ENCODE peak calls at places on chromosome 21, in ten cellular contexts. One of them, this sample, is unnamed.

GRCh38 chr21:25139390-25139789 is 467.9 kb downstream of the MRPL39 start:
- DNase-seq in tibial nerve: no peak
- DNase-seq in AG09309: no peak
- DNase-seq in thoracic aorta: no peak
- DNase-seq in fibroblast of lung: no peak
- DNase-seq in breast epithelium: no peak
- DNase-seq in IMR-90: no peak
- DNase-seq in uterus: no peak
- DNase-seq in left lung: no peak
- DNase-seq in hepatocyte: no peak
- DNase-seq in this sample: no peak

GRCh38 chr21:17438642-17439041 is 74.2 kb upstream of the CXADR start:
- DNase-seq in tibial nerve: no peak
- DNase-seq in AG09309: no peak
- DNase-seq in thoracic aorta: no peak
- DNase-seq in fibroblast of lung: no peak
- DNase-seq in breast epithelium: no peak
- DNase-seq in IMR-90: no peak
- DNase-seq in uterus: no peak
- DNase-seq in left lung: no peak
- DNase-seq in hepatocyte: no peak
- DNase-seq in this sample: no peak

GRCh38 chr21:18265955-18266354 is 21.3 kb downstream of the CHODL start:
- DNase-seq in tibial nerve: no peak
- DNase-seq in AG09309: no peak
- DNase-seq in thoracic aorta: no peak
- DNase-seq in fibroblast of lung: no peak
- DNase-seq in breast epithelium: no peak
- DNase-seq in IMR-90: no peak
- DNase-seq in uterus: no peak
- DNase-seq in left lung: no peak
- DNase-seq in hepatocyte: no peak
- DNase-seq in this sample: no peak

GRCh38 chr21:43938751-43939442 is 73.2 kb upstream of the TRAPPC10 start:
- DNase-seq in tibial nerve: peak
- DNase-seq in AG09309: no peak
- DNase-seq in thoracic aorta: no peak
- DNase-seq in fibroblast of lung: peak
- DNase-seq in breast epithelium: peak
- DNase-seq in IMR-90: peak
- DNase-seq in uterus: peak
- DNase-seq in left lung: peak
- DNase-seq in hepatocyte: peak
- DNase-seq in this sample: no peak

GRCh38 chr21:39159342-39160063 is 23.7 kb downstream of the PSMG1 start:
- DNase-seq in tibial nerve: no peak
- DNase-seq in AG09309: no peak
- DNase-seq in thoracic aorta: no peak
- DNase-seq in fibroblast of lung: peak
- DNase-seq in breast epithelium: no peak
- DNase-seq in IMR-90: peak
- DNase-seq in uterus: no peak
- DNase-seq in left lung: no peak
- DNase-seq in hepatocyte: no peak
- DNase-seq in this sample: no peak

GRCh38 chr21:21230672-21231071 is 232.5 kb downstream of the NCAM2 start:
- DNase-seq in tibial nerve: no peak
- DNase-seq in AG09309: no peak
- DNase-seq in thoracic aorta: no peak
- DNase-seq in fibroblast of lung: peak
- DNase-seq in breast epithelium: no peak
- DNase-seq in IMR-90: peak
- DNase-seq in uterus: no peak
- DNase-seq in left lung: no peak
- DNase-seq in hepatocyte: peak
- DNase-seq in this sample: no peak

GRCh38 chr21:33961061-33961460 is 45.5 kb upstream of the ATP5PO start:
- DNase-seq in tibial nerve: no peak
- DNase-seq in AG09309: no peak
- DNase-seq in thoracic aorta: no peak
- DNase-seq in fibroblast of lung: no peak
- DNase-seq in breast epithelium: no peak
- DNase-seq in IMR-90: no peak
- DNase-seq in uterus: no peak
- DNase-seq in left lung: no peak
- DNase-seq in hepatocyte: no peak
- DNase-seq in this sample: no peak

GRCh38 chr21:30434033-30434631 is 4.1 kb downstream of the KRTAP13-4 start:
- DNase-seq in tibial nerve: no peak
- DNase-seq in AG09309: no peak
- DNase-seq in thoracic aorta: no peak
- DNase-seq in fibroblast of lung: peak
- DNase-seq in breast epithelium: no peak
- DNase-seq in IMR-90: no peak
- DNase-seq in uterus: no peak
- DNase-seq in left lung: no peak
- DNase-seq in hepatocyte: peak
- DNase-seq in this sample: peak

GRCh38 chr21:20997633-20998455 is at the start of gene NCAM2:
- DNase-seq in tibial nerve: peak
- DNase-seq in AG09309: no peak
- DNase-seq in thoracic aorta: no peak
- DNase-seq in fibroblast of lung: peak
- DNase-seq in breast epithelium: peak
- DNase-seq in IMR-90: peak
- DNase-seq in uterus: peak
- DNase-seq in left lung: peak
- DNase-seq in hepatocyte: peak
- DNase-seq in this sample: peak

GRCh38 chr21:33643658-33644311 is 1.5 kb downstream of the ITSN1 start:
- DNase-seq in tibial nerve: no peak
- DNase-seq in AG09309: no peak
- DNase-seq in thoracic aorta: no peak
- DNase-seq in fibroblast of lung: peak
- DNase-seq in breast epithelium: no peak
- DNase-seq in IMR-90: no peak
- DNase-seq in uterus: no peak
- DNase-seq in left lung: no peak
- DNase-seq in hepatocyte: peak
- DNase-seq in this sample: no peak

GRCh38 chr21:41169701-41170100 is 1.7 kb downstream of the BACE2 start:
- DNase-seq in tibial nerve: no peak
- DNase-seq in AG09309: no peak
- DNase-seq in thoracic aorta: no peak
- DNase-seq in fibroblast of lung: no peak
- DNase-seq in breast epithelium: no peak
- DNase-seq in IMR-90: no peak
- DNase-seq in uterus: no peak
- DNase-seq in left lung: no peak
- DNase-seq in hepatocyte: no peak
- DNase-seq in this sample: no peak
- TF ChIP-seq CTCF in tibial nerve: no peak
- TF ChIP-seq CTCF in AG09309: no peak
- TF ChIP-seq CTCF in thoracic aorta: no peak
- TF ChIP-seq CTCF in fibroblast of lung: no peak
- TF ChIP-seq CTCF in breast epithelium: no peak
- TF ChIP-seq CTCF in IMR-90: no peak
- TF ChIP-seq CTCF in uterus: no peak
- TF ChIP-seq CTCF in left lung: no peak
- TF ChIP-seq CTCF in hepatocyte: no peak
- TF ChIP-seq CTCF in this sample: no peak

GRCh38 chr21:45234127-45234526 is 53.6 kb downstream of the POFUT2 start:
- DNase-seq in tibial nerve: no peak
- DNase-seq in AG09309: no peak
- DNase-seq in thoracic aorta: no peak
- DNase-seq in fibroblast of lung: no peak
- DNase-seq in breast epithelium: no peak
- DNase-seq in IMR-90: no peak
- DNase-seq in uterus: no peak
- DNase-seq in left lung: no peak
- DNase-seq in hepatocyte: no peak
- DNase-seq in this sample: no peak
- H3K4me3 ChIP-seq in tibial nerve: no peak
- H3K4me3 ChIP-seq in AG09309: no peak
- H3K4me3 ChIP-seq in thoracic aorta: no peak
- H3K4me3 ChIP-seq in fibroblast of lung: no peak
- H3K4me3 ChIP-seq in breast epithelium: no peak
- H3K4me3 ChIP-seq in IMR-90: no peak
- H3K4me3 ChIP-seq in uterus: no peak
- H3K4me3 ChIP-seq in left lung: no peak
- H3K4me3 ChIP-seq in hepatocyte: no peak
- H3K4me3 ChIP-seq in this sample: no peak

GRCh38 chr21:42746240-42746592 is 92.8 kb downstream of the PDE9A start:
- DNase-seq in tibial nerve: no peak
- DNase-seq in AG09309: no peak
- DNase-seq in thoracic aorta: no peak
- DNase-seq in fibroblast of lung: no peak
- DNase-seq in breast epithelium: no peak
- DNase-seq in IMR-90: no peak
- DNase-seq in uterus: no peak
- DNase-seq in left lung: peak
- DNase-seq in hepatocyte: no peak
- DNase-seq in this sample: no peak
- TF ChIP-seq CTCF in tibial nerve: no peak
- TF ChIP-seq CTCF in AG09309: peak
- TF ChIP-seq CTCF in thoracic aorta: no peak
- TF ChIP-seq CTCF in fibroblast of lung: no peak
- TF ChIP-seq CTCF in breast epithelium: no peak
- TF ChIP-seq CTCF in IMR-90: no peak
- TF ChIP-seq CTCF in uterus: no peak
- TF ChIP-seq CTCF in left lung: no peak
- TF ChIP-seq CTCF in hepatocyte: no peak
- TF ChIP-seq CTCF in this sample: no peak

GRCh38 chr21:35201288-35201687 is 152.2 kb upstream of the RUNX1 start:
- DNase-seq in tibial nerve: no peak
- DNase-seq in AG09309: no peak
- DNase-seq in thoracic aorta: no peak
- DNase-seq in fibroblast of lung: no peak
- DNase-seq in breast epithelium: no peak
- DNase-seq in IMR-90: no peak
- DNase-seq in uterus: no peak
- DNase-seq in left lung: no peak
- DNase-seq in hepatocyte: no peak
- DNase-seq in this sample: no peak

GRCh38 chr21:35198004-35198403 is 148.9 kb upstream of the RUNX1 start:
- DNase-seq in tibial nerve: no peak
- DNase-seq in AG09309: peak
- DNase-seq in thoracic aorta: no peak
- DNase-seq in fibroblast of lung: peak
- DNase-seq in breast epithelium: no peak
- DNase-seq in IMR-90: peak
- DNase-seq in uterus: no peak
- DNase-seq in left lung: no peak
- DNase-seq in hepatocyte: peak
- DNase-seq in this sample: peak

GRCh38 chr21:35199733-35200015 is 150.6 kb upstream of the RUNX1 start:
- DNase-seq in tibial nerve: no peak
- DNase-seq in AG09309: no peak
- DNase-seq in thoracic aorta: no peak
- DNase-seq in fibroblast of lung: no peak
- DNase-seq in breast epithelium: no peak
- DNase-seq in IMR-90: no peak
- DNase-seq in uterus: no peak
- DNase-seq in left lung: no peak
- DNase-seq in hepatocyte: no peak
- DNase-seq in this sample: no peak

GRCh38 chr21:35197191-35197590 is 148.1 kb upstream of the RUNX1 start:
- DNase-seq in tibial nerve: no peak
- DNase-seq in AG09309: no peak
- DNase-seq in thoracic aorta: no peak
- DNase-seq in fibroblast of lung: no peak
- DNase-seq in breast epithelium: no peak
- DNase-seq in IMR-90: peak
- DNase-seq in uterus: no peak
- DNase-seq in left lung: no peak
- DNase-seq in hepatocyte: no peak
- DNase-seq in this sample: no peak

DNA sequence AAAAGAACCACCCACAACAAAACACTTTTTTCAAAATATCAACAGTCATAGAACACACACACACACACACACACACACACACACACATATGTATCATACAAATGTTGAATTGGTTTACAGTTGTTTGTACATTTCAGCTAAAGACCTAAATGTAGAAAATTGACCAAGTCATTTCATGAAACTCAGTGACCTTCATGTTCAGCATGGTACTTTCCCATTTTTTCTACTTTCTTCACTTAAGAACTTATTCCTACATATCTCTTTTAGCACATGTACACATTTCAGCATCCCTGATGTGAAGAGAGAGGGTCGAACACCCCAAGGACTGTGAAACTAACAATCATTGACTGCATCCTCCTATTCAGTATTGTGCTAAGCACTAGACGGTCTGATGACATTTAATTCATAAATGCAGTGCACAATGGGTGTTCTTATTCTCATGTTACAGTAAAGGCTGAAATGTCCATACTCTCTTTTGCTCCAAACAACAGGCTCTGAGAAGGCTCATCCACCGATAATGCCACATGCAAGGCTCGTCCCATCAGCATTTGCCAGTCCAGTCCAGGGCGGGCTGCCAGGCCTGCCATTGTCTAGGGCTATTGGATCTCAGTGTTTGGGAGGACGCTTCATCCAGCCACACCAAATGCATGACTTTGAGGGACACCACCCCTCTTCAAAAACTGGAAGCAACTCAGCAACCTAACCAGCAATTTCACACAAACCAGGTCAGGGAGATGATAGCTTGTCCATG is 150.1 kb upstream of the RUNX1 start:
- DNase-seq in tibial nerve: no peak
- DNase-seq in AG09309: no peak
- DNase-seq in thoracic aorta: no peak
- DNase-seq in fibroblast of lung: no peak
- DNase-seq in breast epithelium: no peak
- DNase-seq in IMR-90: no peak
- DNase-seq in uterus: no peak
- DNase-seq in left lung: no peak
- DNase-seq in hepatocyte: no peak
- DNase-seq in this sample: no peak
- H3K4me3 ChIP-seq in tibial nerve: no peak
- H3K4me3 ChIP-seq in AG09309: no peak
- H3K4me3 ChIP-seq in thoracic aorta: no peak
- H3K4me3 ChIP-seq in fibroblast of lung: no peak
- H3K4me3 ChIP-seq in breast epithelium: no peak
- H3K4me3 ChIP-seq in IMR-90: no peak
- H3K4me3 ChIP-seq in uterus: no peak
- H3K4me3 ChIP-seq in left lung: no peak
- H3K4me3 ChIP-seq in hepatocyte: no peak
- H3K4me3 ChIP-seq in this sample: no peak

GRCh38 chr21:40356644-40357043 is 489.4 kb downstream of the PCP4 start:
- DNase-seq in tibial nerve: no peak
- DNase-seq in AG09309: no peak
- DNase-seq in thoracic aorta: no peak
- DNase-seq in fibroblast of lung: no peak
- DNase-seq in breast epithelium: no peak
- DNase-seq in IMR-90: no peak
- DNase-seq in uterus: no peak
- DNase-seq in left lung: no peak
- DNase-seq in hepatocyte: no peak
- DNase-seq in this sample: no peak
- TF ChIP-seq CTCF in tibial nerve: no peak
- TF ChIP-seq CTCF in AG09309: no peak
- TF ChIP-seq CTCF in thoracic aorta: no peak
- TF ChIP-seq CTCF in fibroblast of lung: no peak
- TF ChIP-seq CTCF in breast epithelium: no peak
- TF ChIP-seq CTCF in IMR-90: no peak
- TF ChIP-seq CTCF in uterus: no peak
- TF ChIP-seq CTCF in left lung: no peak
- TF ChIP-seq CTCF in hepatocyte: no peak
- TF ChIP-seq CTCF in this sample: no peak

This sample was measured in HFF-Myc.